ENCODE peak calls at places on chromosome 9, in ten cellular contexts. U, L, P, S, H, X, O, T, M and Z are unnamed samples.

GRCh38 chr9:297104-297794 is 82.6 kb downstream of the DOCK8 start:
- DNase-seq in M (no peak), T (no peak), S (no peak), X (no peak), O (peak), H (peak), L (peak), P (peak), U (no peak), Z (no peak)

GRCh38 chr9:138119202-138120027 is 241.8 kb downstream of the CACNA1B start:
- DNase-seq in H (no peak), U (no peak), O (no peak), X (no peak), S (no peak), L (no peak), M (no peak), P (no peak), T (no peak), Z (peak)

GRCh38 chr9:87640385-87640795 is 85.5 kb upstream of the CTSL start:
- DNase-seq in M (peak), X (no peak), O (no peak), U (no peak), T (no peak), H (no peak), S (no peak), L (peak), P (no peak), Z (no peak)

GRCh38 chr9:138014570-138014958 is 137.0 kb downstream of the CACNA1B start:
- DNase-seq in S (no peak), H (peak), X (no peak), U (no peak), P (no peak), T (no peak), L (no peak), O (no peak), M (no peak), Z (no peak)

GRCh38 chr9:107481035-107481434 is 8.5 kb downstream of the KLF4 start:
- DNase-seq in T (no peak), M (no peak), O (peak), X (no peak), S (no peak), L (no peak), U (no peak), H (no peak), P (no peak), Z (no peak)

GRCh38 chr9:79471577-79472543 is 99.9 kb upstream of the TLE4 start:
- DNase-seq in M (peak), L (peak), X (peak), O (no peak), U (peak), P (no peak), H (peak), T (no peak), S (no peak), Z (no peak)

GRCh38 chr9:138072161-138072842 is 194.7 kb downstream of the CACNA1B start:
- DNase-seq in H (no peak), T (no peak), O (no peak), M (no peak), P (no peak), X (no peak), L (no peak), S (no peak), U (no peak), Z (no peak)

GRCh38 chr9:69174645-69175487 is 789 bp downstream of the TJP2 start:
- DNase-seq in O (no peak), U (peak), P (no peak), L (peak), H (peak), M (peak), T (no peak), S (peak), X (peak), Z (no peak)

GRCh38 chr9:133238851-133239532 is 29.9 kb upstream of the OBP2B start:
- DNase-seq in X (no peak), P (no peak), U (peak), O (peak), H (peak), T (peak), S (no peak), L (peak), M (peak), Z (no peak)

GRCh38 chr9:79221084-79221483 is 350.7 kb upstream of the TLE4 start:
- DNase-seq in X (peak), S (no peak), L (no peak), P (no peak), H (no peak), M (peak), O (peak), U (no peak), T (no peak), Z (no peak)

GRCh38 chr9:83955985-83956287 is 24.1 kb downstream of the HNRNPK start:
- DNase-seq in M (no peak), U (no peak), H (no peak), X (no peak), L (no peak), O (no peak), T (no peak), S (no peak), P (peak), Z (no peak)

GRCh38 chr9:111939322-111939721 is 42.7 kb downstream of the UGCG start:
- DNase-seq in T (no peak), M (no peak), X (no peak), H (no peak), U (no peak), O (no peak), L (no peak), S (no peak), P (no peak), Z (no peak)

GRCh38 chr9:109319072-109319630 is 1.7 kb downstream of the EPB41L4B start:
- DNase-seq in M (no peak), T (peak), U (no peak), X (no peak), S (no peak), L (no peak), H (no peak), P (no peak), O (no peak), Z (no peak)

GRCh38 chr9:34179528-34180138 is 790 bp downstream of the UBAP1 start:
- DNase-seq in S (no peak), O (peak), T (no peak), L (no peak), X (peak), M (no peak), U (no peak), H (no peak), P (no peak), Z (no peak)

GRCh38 chr9:122322553-122322952 is 48.3 kb upstream of the PTGS1 start:
- DNase-seq in L (no peak), S (no peak), X (no peak), H (no peak), U (no peak), M (no peak), P (no peak), T (no peak), O (no peak), Z (no peak)

GRCh38 chr9:107435415-107435814 is 54.2 kb downstream of the KLF4 start:
- DNase-seq in X (no peak), P (no peak), L (no peak), U (no peak), M (no peak), H (no peak), T (no peak), S (no peak), O (no peak), Z (no peak)

GRCh38 chr9:95732803-95733686 is 142.4 kb upstream of the ERCC6L2 start:
- DNase-seq in O (no peak), X (no peak), U (no peak), M (no peak), L (no peak), S (no peak), P (no peak), H (no peak), T (no peak), Z (no peak)

GRCh38 chr9:86340356-86341006 is 13.7 kb downstream of the TUT7 start:
- DNase-seq in M (no peak), S (no peak), L (no peak), P (no peak), U (no peak), O (no peak), H (no peak), T (no peak), X (no peak), Z (no peak)

GRCh38 chr9:126558051-126558665 is 55.6 kb upstream of the LMX1B start:
- DNase-seq in O (peak), P (peak), T (peak), L (peak), M (peak), X (no peak), U (peak), H (peak), S (peak), Z (no peak)

GRCh38 chr9:135830496-135830895 is 76.8 kb downstream of the CAMSAP1 start:
- DNase-seq in P (no peak), S (no peak), H (no peak), O (no peak), U (no peak), X (no peak), L (no peak), T (no peak), M (peak), Z (no peak)

GRCh38 chr9:76571288-76572204 is 112.6 kb downstream of the GCNT1 start:
- DNase-seq in O (no peak), L (no peak), P (no peak), H (no peak), T (no peak), M (no peak), S (no peak), X (no peak), U (no peak), Z (no peak)

GRCh38 chr9:131505012-131505411 is 2.3 kb downstream of the POMT1 start:
- DNase-seq in H (no peak), L (no peak), X (no peak), P (no peak), S (no peak), M (no peak), O (no peak), U (no peak), T (no peak), Z (no peak)

GRCh38 chr9:6305954-6306563 is 22.1 kb upstream of the TPD52L3 start:
- DNase-seq in S (no peak), L (no peak), T (no peak), U (no peak), X (peak), H (no peak), P (no peak), M (no peak), O (peak), Z (no peak)

GRCh38 chr9:136403915-136404800 is 4.2 kb upstream of the SNAPC4 start:
- DNase-seq in O (no peak), M (no peak), X (no peak), S (no peak), L (no peak), P (peak), H (no peak), U (no peak), T (no peak), Z (peak)

GRCh38 chr9:3954950-3955670 is 344.8 kb downstream of the GLIS3 start:
- DNase-seq in M (peak), O (no peak), S (no peak), U (no peak), X (no peak), P (no peak), H (no peak), T (no peak), L (no peak), Z (no peak)

GRCh38 chr9:99513441-99514112 is 291.5 kb downstream of the SEC61B start:
- DNase-seq in S (no peak), X (no peak), H (no peak), M (no peak), L (no peak), P (no peak), U (no peak), T (no peak), O (no peak), Z (no peak)

DNA sequence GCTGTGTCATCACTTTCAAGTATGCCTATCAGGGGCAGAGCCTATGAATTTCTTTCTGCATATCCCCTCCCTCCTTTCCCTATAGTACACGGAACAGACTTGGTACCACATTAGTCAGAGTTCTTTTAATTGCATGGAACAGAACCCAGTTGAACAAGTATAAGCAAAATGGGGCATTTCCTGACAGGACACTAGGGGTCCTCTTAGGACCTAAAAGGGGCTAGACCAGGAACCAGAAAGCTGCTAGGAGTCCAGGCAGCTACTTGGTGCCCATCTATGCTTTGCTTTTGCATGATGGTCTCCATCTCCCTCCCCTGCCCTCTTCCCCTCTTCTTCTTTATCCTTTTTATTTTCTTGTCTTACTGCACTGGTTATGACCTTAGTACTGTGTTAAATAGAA is 5.9 kb downstream of the BSPRY start:
- DNase-seq in X (no peak), U (no peak), M (no peak), T (no peak), H (no peak), P (no peak), O (no peak), L (no peak), S (no peak), Z (no peak)
- TF ChIP-seq CTCF in X (peak), U (no peak), M (peak), T (no peak), H (no peak), P (no peak), O (peak), L (no peak), S (no peak), Z (peak)

GRCh38 chr9:121286973-121287721 is 19.2 kb downstream of the GSN start:
- DNase-seq in S (no peak), U (peak), T (peak), H (peak), X (peak), M (peak), L (peak), P (no peak), O (peak), Z (peak)
- TF ChIP-seq CTCF in S (no peak), U (peak), T (no peak), H (peak), X (no peak), M (peak), L (peak), P (no peak), O (peak), Z (peak)

GRCh38 chr9:134382733-134383132 is 56.5 kb downstream of the RXRA start:
- DNase-seq in L (no peak), X (no peak), P (no peak), M (no peak), T (no peak), U (no peak), O (no peak), S (no peak), H (no peak), Z (no peak)

GRCh38 chr9:134383148-134383547 is 56.9 kb downstream of the RXRA start:
- DNase-seq in T (no peak), O (no peak), S (no peak), M (no peak), U (no peak), P (no peak), X (no peak), H (no peak), L (no peak), Z (no peak)

GRCh38 chr9:134379774-134380431 is 53.6 kb downstream of the RXRA start:
- DNase-seq in L (no peak), P (no peak), U (no peak), X (no peak), H (peak), T (no peak), M (peak), O (peak), S (no peak), Z (no peak)

GRCh38 chr9:134381262-134381661 is 55.0 kb downstream of the RXRA start:
- DNase-seq in X (no peak), T (no peak), H (no peak), M (no peak), U (no peak), L (no peak), O (no peak), P (no peak), S (no peak), Z (no peak)

DNA sequence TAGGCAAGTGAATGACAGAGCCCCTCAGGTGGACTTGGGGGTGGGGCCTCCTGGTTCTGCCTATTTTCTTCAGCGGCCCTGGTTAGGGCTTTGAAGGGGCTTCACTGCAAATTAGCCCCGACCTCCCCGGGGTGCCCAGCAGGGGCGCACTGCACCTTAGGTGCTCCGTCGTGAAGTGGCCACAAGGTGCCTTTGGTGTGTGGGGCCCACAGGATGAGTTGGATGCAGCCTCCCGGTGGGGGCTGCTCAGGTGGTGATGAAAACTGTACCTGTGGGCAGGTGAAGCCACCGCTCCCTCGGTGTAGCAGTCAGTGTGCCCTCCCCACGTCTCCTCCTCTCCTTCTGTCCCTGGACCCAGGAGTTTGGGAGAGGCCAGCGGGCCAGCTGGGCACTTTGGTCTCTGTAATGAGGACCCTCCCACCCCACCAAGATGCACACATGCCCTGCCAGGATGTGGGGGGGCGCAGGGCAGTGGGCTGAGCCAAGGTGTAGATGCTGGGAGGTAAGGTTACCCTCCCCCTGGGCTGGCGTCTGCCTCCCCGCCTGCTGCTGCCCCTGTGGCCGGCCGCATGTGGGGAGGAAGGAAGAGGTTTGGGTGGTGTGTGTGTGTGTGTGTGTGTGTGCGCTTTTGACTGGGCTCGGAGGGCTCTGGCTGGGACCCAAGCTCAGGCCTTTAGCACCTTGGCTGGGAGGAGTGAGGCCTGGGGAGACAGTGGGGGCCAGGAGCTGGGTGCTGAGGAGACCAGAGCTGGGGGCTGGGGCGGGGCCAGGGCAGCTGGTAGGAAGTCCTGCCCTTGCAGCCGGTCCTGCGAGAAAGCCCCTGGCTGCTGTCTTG is 55.6 kb downstream of the RXRA start:
- DNase-seq in O (no peak), P (no peak), H (peak), L (peak), S (no peak), U (no peak), X (no peak), T (peak), M (no peak), Z (no peak)
- TF ChIP-seq CTCF in O (peak), P (peak), H (no peak), L (no peak), S (no peak), U (no peak), X (peak), T (no peak), M (peak), Z (peak)

DNA sequence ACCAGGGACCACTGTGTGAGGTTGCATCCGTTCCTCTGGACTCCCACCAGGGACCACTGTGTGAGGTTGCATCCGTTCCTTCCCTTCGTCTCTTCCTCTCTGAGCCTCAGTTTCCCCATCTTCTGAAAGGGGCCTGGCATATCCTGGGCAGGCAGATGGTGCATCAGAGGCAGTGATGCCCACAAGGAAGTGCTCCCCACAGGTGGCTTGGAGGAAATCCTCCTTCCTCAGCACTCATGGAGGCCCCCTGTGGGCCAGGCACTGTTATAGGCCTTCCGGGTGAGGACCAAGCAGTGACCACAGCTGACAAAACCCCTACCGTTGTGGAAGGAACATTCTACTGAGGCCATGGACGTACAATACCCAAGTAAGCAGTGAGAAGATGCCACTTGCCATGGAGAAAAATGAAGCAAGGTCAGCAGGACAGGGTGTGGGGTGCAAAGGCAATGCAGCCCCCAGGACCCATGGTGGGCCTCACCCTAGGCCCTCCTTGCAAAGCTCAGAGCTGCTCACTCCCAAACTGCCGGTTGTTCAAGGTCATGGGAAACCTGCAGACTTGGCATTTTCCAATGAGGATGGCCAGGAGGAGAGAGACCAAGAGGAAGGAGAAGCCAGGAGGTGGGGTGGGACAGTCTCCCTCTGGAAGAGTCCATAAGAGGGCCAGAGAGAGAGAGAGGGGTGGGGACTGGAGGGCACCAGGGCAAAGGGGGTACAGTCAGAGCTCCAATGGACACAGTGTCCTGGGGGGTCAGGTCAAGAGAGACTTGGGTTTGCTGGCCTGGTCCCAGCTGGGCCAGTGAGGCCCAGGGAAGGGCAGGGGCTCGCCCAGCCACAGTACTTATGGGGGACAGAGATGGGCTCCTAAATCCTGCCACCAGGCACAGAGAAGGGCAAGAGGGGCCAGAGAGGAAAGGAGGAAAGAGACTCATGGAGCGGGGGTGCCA is 51.1 kb downstream of the C9orf50 start:
- DNase-seq in U (no peak), O (peak), P (no peak), X (no peak), M (no peak), T (no peak), H (no peak), S (no peak), L (no peak), Z (no peak)
- TF ChIP-seq CTCF in U (no peak), O (peak), P (no peak), X (peak), M (peak), T (no peak), H (peak), S (no peak), L (peak), Z (peak)

GRCh38 chr9:37378613-37379004 is 43.9 kb upstream of the GRHPR start:
- DNase-seq in U (no peak), O (no peak), M (no peak), X (no peak), P (no peak), L (no peak), T (no peak), H (no peak), S (no peak), Z (no peak)
- TF ChIP-seq CTCF in U (no peak), O (no peak), M (no peak), X (no peak), P (no peak), L (no peak), T (no peak), H (no peak), S (no peak), Z (no peak)

GRCh38 chr9:80500300-80500699 is 928.5 kb downstream of the TLE4 start:
- DNase-seq in T (no peak), H (no peak), U (no peak), M (no peak), S (no peak), X (no peak), O (no peak), L (no peak), P (no peak), Z (no peak)

GRCh38 chr9:80504525-80505235 is 932.9 kb downstream of the TLE4 start:
- DNase-seq in O (no peak), S (no peak), U (no peak), L (no peak), T (no peak), P (no peak), X (no peak), H (no peak), M (peak), Z (no peak)

GRCh38 chr9:80503692-80504400 is 932.1 kb downstream of the TLE4 start:
- DNase-seq in S (no peak), O (no peak), U (no peak), M (peak), T (no peak), X (no peak), P (no peak), H (no peak), L (peak), Z (no peak)

GRCh38 chr9:80498165-80498564 is 926.4 kb downstream of the TLE4 start:
- DNase-seq in T (no peak), S (no peak), U (no peak), P (no peak), H (no peak), L (no peak), O (no peak), X (no peak), M (no peak), Z (no peak)

GRCh38 chr9:80501635-80502034 is 929.9 kb downstream of the TLE4 start:
- DNase-seq in U (no peak), H (no peak), P (no peak), X (no peak), O (no peak), S (no peak), T (no peak), M (peak), L (no peak), Z (no peak)
- TF ChIP-seq CTCF in U (no peak), H (no peak), P (no peak), X (no peak), O (no peak), S (no peak), T (no peak), M (no peak), L (no peak), Z (no peak)

GRCh38 chr9:17116400-17116837 is 18.4 kb upstream of the CNTLN start:
- DNase-seq in P (no peak), S (no peak), L (no peak), M (no peak), O (peak), H (no peak), T (no peak), U (no peak), X (no peak), Z (no peak)
- TF ChIP-seq CTCF in P (peak), S (peak), L (peak), M (no peak), O (peak), H (peak), T (peak), U (peak), X (peak), Z (peak)

GRCh38 chr9:125550216-125550614 is 156.8 kb downstream of the MAPKAP1 start:
- DNase-seq in H (no peak), T (no peak), M (peak), S (no peak), U (no peak), X (no peak), P (no peak), O (no peak), L (no peak), Z (no peak)
- TF ChIP-seq CTCF in H (no peak), T (no peak), M (no peak), S (no peak), U (no peak), X (no peak), P (no peak), O (no peak), L (no peak), Z (peak)